ENCODE peak calls at places on chromosomes 5 and 9, in seven cellular contexts. One of them, this sample, is unnamed.

GRCh38 chr9:138077898-138078540 is 200.4 kb downstream of the CACNA1B start:
- DNase-seq in H9: no peak
- DNase-seq in IMR-90: no peak
- DNase-seq in neuronal stem cell: no peak
- DNase-seq in mesendoderm: no peak
- DNase-seq in H1: no peak
- DNase-seq in trophoblast cell: no peak
- DNase-seq in this sample: no peak

GRCh38 chr5:34657550-34657921 is 1.4 kb downstream of the RAI14 start:
- DNase-seq in H9: no peak
- DNase-seq in IMR-90: peak; percentile 42
- DNase-seq in neuronal stem cell: no peak
- DNase-seq in mesendoderm: peak; percentile 72
- DNase-seq in H1: no peak
- DNase-seq in trophoblast cell: no peak
- DNase-seq in this sample: peak; percentile 72

GRCh38 chr5:5025774-5026406 is 114.2 kb upstream of the ADAMTS16 start:
- DNase-seq in H9: no peak
- DNase-seq in IMR-90: no peak
- DNase-seq in neuronal stem cell: no peak
- DNase-seq in mesendoderm: no peak
- DNase-seq in H1: no peak
- DNase-seq in trophoblast cell: peak; percentile 35
- DNase-seq in this sample: no peak

GRCh38 chr5:140058212-140058932 is 15.3 kb upstream of the NRG2 start:
- DNase-seq in H9: no peak
- DNase-seq in IMR-90: no peak
- DNase-seq in neuronal stem cell: no peak
- DNase-seq in mesendoderm: no peak
- DNase-seq in H1: no peak
- DNase-seq in trophoblast cell: no peak
- DNase-seq in this sample: no peak

GRCh38 chr9:120474579-120475243 is 105.3 kb downstream of the CDK5RAP2 start:
- DNase-seq in H9: no peak
- DNase-seq in IMR-90: peak; percentile 22
- DNase-seq in neuronal stem cell: no peak
- DNase-seq in mesendoderm: no peak
- DNase-seq in H1: no peak
- DNase-seq in trophoblast cell: no peak
- DNase-seq in this sample: no peak

GRCh38 chr9:108609227-108609894 is 246.4 kb downstream of the ACTL7B start:
- DNase-seq in H9: no peak
- DNase-seq in IMR-90: no peak
- DNase-seq in neuronal stem cell: no peak
- DNase-seq in mesendoderm: no peak
- DNase-seq in H1: no peak
- DNase-seq in trophoblast cell: no peak
- DNase-seq in this sample: peak; percentile 11

GRCh38 chr9:36967997-36968396 is 66.1 kb downstream of the PAX5 start:
- DNase-seq in H9: no peak
- DNase-seq in IMR-90: no peak
- DNase-seq in neuronal stem cell: no peak
- DNase-seq in mesendoderm: no peak
- DNase-seq in H1: no peak
- DNase-seq in trophoblast cell: no peak
- DNase-seq in this sample: no peak

GRCh38 chr5:180333661-180334060 is 19.5 kb downstream of the GFPT2 start:
- DNase-seq in H9: no peak
- DNase-seq in IMR-90: peak; percentile 76
- DNase-seq in neuronal stem cell: no peak
- DNase-seq in mesendoderm: no peak
- DNase-seq in H1: no peak
- DNase-seq in trophoblast cell: no peak
- DNase-seq in this sample: peak; percentile 73

GRCh38 chr5:102731704-102732103 is 23.4 kb upstream of the PAM start:
- DNase-seq in H9: no peak
- DNase-seq in IMR-90: no peak
- DNase-seq in neuronal stem cell: no peak
- DNase-seq in mesendoderm: no peak
- DNase-seq in H1: no peak
- DNase-seq in trophoblast cell: no peak
- DNase-seq in this sample: no peak

GRCh38 chr5:143533978-143534763 is 130.7 kb upstream of the NR3C1 start:
- DNase-seq in H9: no peak
- DNase-seq in IMR-90: no peak
- DNase-seq in neuronal stem cell: no peak
- DNase-seq in mesendoderm: no peak
- DNase-seq in H1: no peak
- DNase-seq in trophoblast cell: no peak
- DNase-seq in this sample: no peak

GRCh38 chr9:34124923-34125322 is 1.6 kb downstream of the DCAF12 start:
- DNase-seq in H9: no peak
- DNase-seq in IMR-90: no peak
- DNase-seq in neuronal stem cell: no peak
- DNase-seq in mesendoderm: no peak
- DNase-seq in H1: no peak
- DNase-seq in trophoblast cell: no peak
- DNase-seq in this sample: peak; percentile 43

GRCh38 chr5:135491552-135492318 is 39.6 kb upstream of the TIFAB start:
- DNase-seq in H9: peak; percentile 66
- DNase-seq in IMR-90: no peak
- DNase-seq in neuronal stem cell: no peak
- DNase-seq in mesendoderm: peak; percentile 58
- DNase-seq in H1: no peak
- DNase-seq in trophoblast cell: peak; percentile 21
- DNase-seq in this sample: no peak

GRCh38 chr5:133546500-133546899 is 65.8 kb downstream of the FSTL4 start:
- DNase-seq in H9: no peak
- DNase-seq in IMR-90: no peak
- DNase-seq in neuronal stem cell: no peak
- DNase-seq in mesendoderm: no peak
- DNase-seq in H1: no peak
- DNase-seq in trophoblast cell: no peak
- DNase-seq in this sample: no peak

GRCh38 chr5:167743685-167744084 is 547.8 kb upstream of the WWC1 start:
- DNase-seq in H9: no peak
- DNase-seq in IMR-90: peak; percentile 81
- DNase-seq in neuronal stem cell: no peak
- DNase-seq in mesendoderm: no peak
- DNase-seq in H1: no peak
- DNase-seq in trophoblast cell: no peak
- DNase-seq in this sample: peak; percentile 48

GRCh38 chr9:68495287-68495686 is 45.4 kb downstream of the TMEM252 start:
- DNase-seq in H9: no peak
- DNase-seq in IMR-90: no peak
- DNase-seq in neuronal stem cell: no peak
- DNase-seq in mesendoderm: no peak
- DNase-seq in H1: no peak
- DNase-seq in trophoblast cell: no peak
- DNase-seq in this sample: no peak

GRCh38 chr9:80698725-80699124 is 990.6 kb downstream of the TLE1 start:
- DNase-seq in H9: no peak
- DNase-seq in IMR-90: peak; percentile 18
- DNase-seq in neuronal stem cell: no peak
- DNase-seq in mesendoderm: no peak
- DNase-seq in H1: no peak
- DNase-seq in trophoblast cell: no peak
- DNase-seq in this sample: no peak

GRCh38 chr9:100700689-100701318 is 122.9 kb downstream of the CAVIN4 start:
- DNase-seq in H9: peak; percentile 50
- DNase-seq in IMR-90: peak; percentile 9
- DNase-seq in neuronal stem cell: peak; percentile 20
- DNase-seq in mesendoderm: peak; percentile 67
- DNase-seq in H1: no peak
- DNase-seq in trophoblast cell: no peak
- DNase-seq in this sample: no peak

GRCh38 chr5:36242534-36243144 is 914 bp upstream of the NADK2 start:
- DNase-seq in H9: no peak
- DNase-seq in IMR-90: no peak
- DNase-seq in neuronal stem cell: no peak
- DNase-seq in mesendoderm: no peak
- DNase-seq in H1: no peak
- DNase-seq in trophoblast cell: no peak
- DNase-seq in this sample: no peak

GRCh38 chr5:134101686-134102439 is 12.6 kb upstream of the TCF7 start:
- DNase-seq in H9: peak; percentile 88
- DNase-seq in IMR-90: no peak
- DNase-seq in neuronal stem cell: no peak
- DNase-seq in mesendoderm: peak; percentile 83
- DNase-seq in H1: no peak
- DNase-seq in trophoblast cell: peak; percentile 43
- DNase-seq in this sample: peak; percentile 37

GRCh38 chr9:96758845-96759673 is 18.8 kb downstream of the ZNF510 start:
- DNase-seq in H9: no peak
- DNase-seq in IMR-90: no peak
- DNase-seq in neuronal stem cell: no peak
- DNase-seq in mesendoderm: peak; percentile 35
- DNase-seq in H1: no peak
- DNase-seq in trophoblast cell: no peak
- DNase-seq in this sample: peak; percentile 25

GRCh38 chr5:87405472-87406155 is 7.1 kb downstream of the CCNH start:
- DNase-seq in H9: no peak
- DNase-seq in IMR-90: no peak
- DNase-seq in neuronal stem cell: no peak
- DNase-seq in mesendoderm: no peak
- DNase-seq in H1: no peak
- DNase-seq in trophoblast cell: no peak
- DNase-seq in this sample: peak; percentile 6

GRCh38 chr9:121686930-121687541 is 35.6 kb downstream of the DAB2IP start:
- DNase-seq in H9: peak; percentile 86
- DNase-seq in IMR-90: peak; percentile 65
- DNase-seq in neuronal stem cell: peak; percentile 57
- DNase-seq in mesendoderm: peak; percentile 85
- DNase-seq in H1: no peak
- DNase-seq in trophoblast cell: peak; percentile 69
- DNase-seq in this sample: peak; percentile 66

DNA sequence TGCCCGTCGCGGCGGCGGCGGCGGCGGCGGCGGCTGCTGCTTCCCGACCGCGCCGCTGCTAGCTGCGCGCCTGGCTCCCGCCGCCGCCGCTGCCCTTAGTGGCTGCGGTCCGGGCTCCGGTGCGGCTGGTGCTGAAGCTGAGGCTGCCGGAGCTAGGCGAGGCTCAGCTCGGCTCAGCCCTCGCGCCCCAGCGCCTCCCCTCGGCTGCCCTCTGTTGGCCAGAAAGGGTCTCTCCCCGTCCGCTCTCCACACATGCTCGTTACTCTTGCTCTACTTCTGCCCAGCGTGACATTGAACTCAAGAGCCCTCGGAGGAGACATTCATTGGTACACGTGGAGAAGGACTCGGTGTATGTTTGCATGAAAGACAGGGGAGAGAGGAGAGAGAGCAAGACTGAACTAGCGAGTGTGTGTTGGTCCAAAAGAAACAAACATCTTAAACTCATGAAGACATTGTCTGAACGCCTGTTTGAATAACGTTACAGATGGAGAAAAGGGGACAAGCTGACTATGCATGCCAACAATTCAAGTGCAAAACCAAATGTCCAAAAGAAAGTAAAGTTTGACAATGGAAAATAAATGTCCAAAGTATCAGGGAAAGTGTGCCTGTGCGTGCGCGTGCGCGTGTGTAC is at the start of gene HCN1:
- DNase-seq in H9: peak; percentile 89
- DNase-seq in IMR-90: peak; percentile 32
- DNase-seq in neuronal stem cell: peak; percentile 78
- DNase-seq in mesendoderm: peak; percentile 91
- DNase-seq in H1: peak; percentile 75
- DNase-seq in trophoblast cell: peak; percentile 14
- DNase-seq in this sample: peak; percentile 79
- H3K4me2 ChIP-seq in H9: peak within 1 kb of the TSS; percentile 96
- H3K4me2 ChIP-seq in IMR-90: no peak within 1 kb of the TSS
- H3K4me2 ChIP-seq in neuronal stem cell: peak within 1 kb of the TSS; percentile 91
- H3K4me2 ChIP-seq in mesendoderm: peak within 1 kb of the TSS; percentile 59
- H3K4me2 ChIP-seq in H1: peak within 1 kb of the TSS; percentile 86
- H3K4me2 ChIP-seq in trophoblast cell: peak within 1 kb of the TSS; percentile 96
- H3K4me2 ChIP-seq in this sample: peak within 1 kb of the TSS; percentile 94

GRCh38 chr5:1547236-1547635 is 23.5 kb upstream of the LPCAT1 start:
- DNase-seq in H9: no peak
- DNase-seq in IMR-90: no peak
- DNase-seq in neuronal stem cell: no peak
- DNase-seq in mesendoderm: no peak
- DNase-seq in H1: no peak
- DNase-seq in trophoblast cell: no peak
- DNase-seq in this sample: no peak
- H2BK120ac ChIP-seq in H9: no peak overlapping the region
- H2BK120ac ChIP-seq in IMR-90: no peak overlapping the region
- H2BK120ac ChIP-seq in neuronal stem cell: no peak overlapping the region
- H2BK120ac ChIP-seq in mesendoderm: no peak overlapping the region
- H2BK120ac ChIP-seq in H1: no peak overlapping the region
- H2BK120ac ChIP-seq in trophoblast cell: no peak overlapping the region
- H2BK120ac ChIP-seq in this sample: no peak overlapping the region

GRCh38 chr5:96565843-96566242 is 96.3 kb upstream of the CAST start:
- DNase-seq in H9: no peak
- DNase-seq in IMR-90: peak; percentile 90
- DNase-seq in neuronal stem cell: no peak
- DNase-seq in mesendoderm: peak; percentile 57
- DNase-seq in H1: no peak
- DNase-seq in trophoblast cell: no peak
- DNase-seq in this sample: peak; percentile 92

GRCh38 chr5:96567188-96567587 is 95.0 kb upstream of the CAST start:
- DNase-seq in H9: no peak
- DNase-seq in IMR-90: peak; percentile 43
- DNase-seq in neuronal stem cell: no peak
- DNase-seq in mesendoderm: peak; percentile 44
- DNase-seq in H1: no peak
- DNase-seq in trophoblast cell: no peak
- DNase-seq in this sample: peak; percentile 87

GRCh38 chr5:96566775-96567174 is 95.4 kb upstream of the CAST start:
- DNase-seq in H9: no peak
- DNase-seq in IMR-90: no peak
- DNase-seq in neuronal stem cell: no peak
- DNase-seq in mesendoderm: no peak
- DNase-seq in H1: no peak
- DNase-seq in trophoblast cell: no peak
- DNase-seq in this sample: no peak

GRCh38 chr5:96563816-96564215 is 98.4 kb upstream of the CAST start:
- DNase-seq in H9: no peak
- DNase-seq in IMR-90: no peak
- DNase-seq in neuronal stem cell: no peak
- DNase-seq in mesendoderm: no peak
- DNase-seq in H1: no peak
- DNase-seq in trophoblast cell: no peak
- DNase-seq in this sample: no peak

DNA sequence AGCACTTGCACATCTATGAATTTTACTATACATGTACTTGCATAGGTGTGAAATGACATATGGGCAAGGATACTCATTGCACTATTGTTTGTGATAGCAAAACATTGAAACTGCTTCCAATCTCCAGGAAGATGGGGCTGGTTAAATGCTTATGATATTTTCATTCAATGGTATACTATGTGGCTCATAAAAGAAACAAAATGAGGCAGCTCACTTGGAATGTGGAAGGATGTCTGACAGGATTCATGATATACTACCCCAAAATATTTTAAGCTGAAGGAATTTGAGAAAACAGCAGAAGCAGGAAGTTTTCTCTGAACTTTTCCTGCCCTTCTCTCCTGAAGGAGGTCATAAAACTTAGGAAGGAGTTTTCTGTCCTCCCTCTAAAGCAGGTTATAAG is 99.6 kb upstream of the CAST start:
- DNase-seq in H9: no peak
- DNase-seq in IMR-90: peak; percentile 69
- DNase-seq in neuronal stem cell: no peak
- DNase-seq in mesendoderm: no peak
- DNase-seq in H1: no peak
- DNase-seq in trophoblast cell: no peak
- DNase-seq in this sample: no peak
- H3K4me2 ChIP-seq in H9: no peak overlapping the region
- H3K4me2 ChIP-seq in IMR-90: peak overlapping the region; percentile 46
- H3K4me2 ChIP-seq in neuronal stem cell: no peak overlapping the region
- H3K4me2 ChIP-seq in mesendoderm: no peak overlapping the region
- H3K4me2 ChIP-seq in H1: no peak overlapping the region
- H3K4me2 ChIP-seq in trophoblast cell: no peak overlapping the region
- H3K4me2 ChIP-seq in this sample: no peak overlapping the region

GRCh38 chr5:84085387-84086041 is 299.2 kb downstream of the EDIL3 start:
- DNase-seq in H9: no peak
- DNase-seq in IMR-90: no peak
- DNase-seq in neuronal stem cell: no peak
- DNase-seq in mesendoderm: peak; percentile 51
- DNase-seq in H1: no peak
- DNase-seq in trophoblast cell: no peak
- DNase-seq in this sample: no peak
- H2BK120ac ChIP-seq in H9: no peak overlapping the region
- H2BK120ac ChIP-seq in IMR-90: no peak overlapping the region
- H2BK120ac ChIP-seq in neuronal stem cell: no peak overlapping the region
- H2BK120ac ChIP-seq in mesendoderm: no peak overlapping the region
- H2BK120ac ChIP-seq in H1: no peak overlapping the region
- H2BK120ac ChIP-seq in trophoblast cell: no peak overlapping the region
- H2BK120ac ChIP-seq in this sample: no peak overlapping the region

This sample was measured in mesenchymal stem cell.